ENCODE peak calls at places on chromosomes 13 and 19, in ten cellular contexts. Z, F, I, Y, D, Q, M, C, H and K are unnamed samples.

GRCh38 chr13:24899601-24900000 is 135.6 kb downstream of the RNF17 start:
- DNase-seq in Z (no peak), F (no peak), I (no peak), Y (no peak), D (no peak), Q (no peak), M (no peak), C (peak), H (no peak), K (no peak)

GRCh38 chr19:55674459-55674840 is 576 bp upstream of the EPN1 start:
- DNase-seq in Z (no peak), F (no peak), I (no peak), Y (no peak), D (no peak), Q (no peak), M (no peak), C (no peak), H (no peak), K (peak)

GRCh38 chr13:112693831-112694497 is 4.1 kb downstream of the ATP11A start:
- DNase-seq in Z (no peak), F (no peak), I (peak), Y (no peak), D (no peak), Q (no peak), M (no peak), C (peak), H (no peak), K (peak)

GRCh38 chr19:3343619-3344502 is 22.5 kb upstream of the NFIC start:
- DNase-seq in Z (no peak), F (peak), I (peak), Y (no peak), D (no peak), Q (no peak), M (no peak), C (peak), H (peak), K (no peak)

GRCh38 chr19:49677232-49677881 is at the start of gene PRMT1:
- DNase-seq in Z (no peak), F (no peak), I (no peak), Y (no peak), D (peak), Q (no peak), M (peak), C (peak), H (no peak), K (no peak)

GRCh38 chr13:26270707-26271106 is 16.8 kb downstream of the CDK8 start:
- DNase-seq in Z (no peak), F (no peak), I (no peak), Y (no peak), D (no peak), Q (no peak), M (no peak), C (no peak), H (no peak), K (no peak)

GRCh38 chr19:40249201-40249600 is 22.7 kb upstream of the CCNP start:
- DNase-seq in Z (no peak), F (no peak), I (no peak), Y (no peak), D (no peak), Q (no peak), M (no peak), C (no peak), H (no peak), K (no peak)

GRCh38 chr13:99886706-99887105 is 84.9 kb downstream of the ZIC5 start:
- DNase-seq in Z (no peak), F (no peak), I (no peak), Y (no peak), D (no peak), Q (no peak), M (no peak), C (no peak), H (no peak), K (no peak)

GRCh38 chr19:13153627-13154240 is 3.5 kb downstream of the IER2 start:
- DNase-seq in Z (peak), F (no peak), I (peak), Y (no peak), D (peak), Q (no peak), M (no peak), C (peak), H (no peak), K (no peak)

GRCh38 chr19:51946602-51947001 is 19.3 kb downstream of the ZNF613 start:
- DNase-seq in Z (no peak), F (no peak), I (no peak), Y (no peak), D (no peak), Q (no peak), M (no peak), C (no peak), H (no peak), K (no peak)

GRCh38 chr19:19110410-19111137 is 27.7 kb downstream of the TMEM161A start:
- DNase-seq in Z (no peak), F (no peak), I (no peak), Y (peak), D (peak), Q (no peak), M (peak), C (peak), H (no peak), K (peak)

GRCh38 chr13:102642475-102642874 is 45.7 kb downstream of the TPP2 start:
- DNase-seq in Z (peak), F (peak), I (no peak), Y (no peak), D (no peak), Q (no peak), M (no peak), C (no peak), H (no peak), K (no peak)

GRCh38 chr19:16338470-16339360 is 14.1 kb downstream of the KLF2 start:
- DNase-seq in Z (no peak), F (no peak), I (peak), Y (peak), D (no peak), Q (peak), M (no peak), C (peak), H (no peak), K (no peak)

GRCh38 chr19:2653717-2654584 is 48.5 kb downstream of the GNG7 start:
- DNase-seq in Z (no peak), F (no peak), I (no peak), Y (no peak), D (no peak), Q (no peak), M (no peak), C (no peak), H (no peak), K (peak)

GRCh38 chr19:13812544-13812943 is 17.3 kb downstream of the ZSWIM4 start:
- DNase-seq in Z (no peak), F (no peak), I (no peak), Y (no peak), D (no peak), Q (no peak), M (no peak), C (no peak), H (no peak), K (no peak)

GRCh38 chr19:57829316-57829715 is 783 bp upstream of the ZNF587B start:
- DNase-seq in Z (no peak), F (no peak), I (no peak), Y (no peak), D (peak), Q (no peak), M (no peak), C (peak), H (no peak), K (no peak)

GRCh38 chr19:39379865-39380399 is 11.0 kb downstream of the PAF1 start:
- DNase-seq in Z (no peak), F (no peak), I (no peak), Y (no peak), D (no peak), Q (no peak), M (no peak), C (no peak), H (no peak), K (no peak)

GRCh38 chr19:30344446-30345425 is 27.4 kb upstream of the ZNF536 start:
- DNase-seq in Z (no peak), F (no peak), I (no peak), Y (no peak), D (no peak), Q (no peak), M (no peak), C (no peak), H (no peak), K (no peak)